ENCODE peak calls at places on chromosome 21, in nine cellular contexts. C is activated CD4-positive, CD25-positive, alpha-beta regulatory T cell; Z is GM18507; H is naive B cell; N is brain microvascular endothelial cell; R is left ventricle myocardium inferior; J is NCI-H748 treated with DMSO at 0.1 percent for 48 hours; K is mucosa of descending colon; P is T1000. V is an unnamed sample.

GRCh38 chr21:26587621-26588260 is 14.7 kb upstream of the CYYR1 start:
- DNase-seq in C (no peak), H (no peak), P (no peak), N (peak; percentile 43), J (no peak), Z (no peak), R (no peak), K (no peak), V (no peak)

GRCh38 chr21:45288441-45288841 is 746 bp upstream of the POFUT2 start:
- DNase-seq in H (no peak), C (no peak), R (no peak), N (no peak), P (no peak), K (peak; percentile 55), Z (no peak), J (no peak), V (no peak)

GRCh38 chr21:28882345-28882744 is 110.3 kb downstream of the LTN1 start:
- DNase-seq in J (no peak), H (no peak), Z (no peak), C (no peak), K (no peak), P (no peak), N (no peak), R (no peak), V (no peak)

GRCh38 chr21:44871576-44872265 is 1.8 kb downstream of the PTTG1IP start:
- DNase-seq in J (no peak), K (peak; percentile 67), R (no peak), P (no peak), Z (no peak), H (no peak), C (no peak), N (peak; percentile 70), V (no peak)

GRCh38 chr21:15401331-15401730 is 328.5 kb upstream of the USP25 start:
- DNase-seq in H (no peak), J (no peak), P (no peak), N (no peak), R (no peak), C (no peak), Z (no peak), K (no peak), V (no peak)

GRCh38 chr21:46061950-46062349 is 36.0 kb upstream of the COL6A2 start:
- DNase-seq in H (no peak), C (no peak), K (no peak), P (no peak), Z (no peak), J (no peak), N (no peak), R (no peak), V (no peak)

GRCh38 chr21:33587792-33588484 is 546 bp downstream of the DONSON start:
- DNase-seq in Z (peak; percentile 11), P (peak; percentile 34), N (peak; percentile 10), C (no peak), H (no peak), K (peak; percentile 65), R (no peak), J (peak; percentile 10), V (peak; percentile 16)

GRCh38 chr21:36027352-36027751 is 33.0 kb downstream of the SETD4 start:
- DNase-seq in R (no peak), P (no peak), J (no peak), H (no peak), N (no peak), C (no peak), K (no peak), Z (no peak), V (no peak)

GRCh38 chr21:25772680-25773079 is 37.9 kb downstream of the GABPA start:
- DNase-seq in H (no peak), N (no peak), P (no peak), C (no peak), Z (no peak), J (no peak), R (no peak), K (no peak), V (no peak)

GRCh38 chr21:41071410-41071809 is 96.5 kb upstream of the BACE2 start:
- DNase-seq in J (no peak), Z (no peak), N (no peak), P (no peak), K (no peak), R (no peak), C (no peak), H (no peak), V (no peak)

GRCh38 chr21:33964706-33965325 is 49.2 kb upstream of the ATP5PO start:
- DNase-seq in N (no peak), R (no peak), Z (no peak), K (no peak), H (no peak), C (no peak), J (no peak), P (no peak), V (no peak)

GRCh38 chr21:44299458-44300261 is at the start of gene PFKL:
- DNase-seq in N (peak; percentile 22), J (no peak), Z (peak; percentile 80), R (peak; percentile 79), C (peak; percentile 22), K (peak; percentile 89), H (peak; percentile 87), P (peak; percentile 62), V (peak; percentile 95)

GRCh38 chr21:38159355-38159754 is 97.4 kb upstream of the KCNJ15 start:
- DNase-seq in K (peak; percentile 37), R (peak; percentile 21), H (no peak), J (peak; percentile 37), P (peak; percentile 7), Z (peak; percentile 47), C (no peak), N (peak; percentile 70), V (peak; percentile 22)

GRCh38 chr21:33386222-33386784 is 16.9 kb upstream of the IFNGR2 start:
- DNase-seq in J (no peak), H (no peak), K (no peak), R (no peak), P (no peak), C (no peak), Z (no peak), N (no peak), V (no peak)

GRCh38 chr21:17295997-17296396 is 216.8 kb upstream of the CXADR start:
- DNase-seq in K (no peak), R (no peak), Z (no peak), J (no peak), C (no peak), H (no peak), P (no peak), N (no peak), V (no peak)

GRCh38 chr21:21631961-21632360 is 633.8 kb downstream of the NCAM2 start:
- DNase-seq in J (no peak), Z (no peak), K (no peak), N (no peak), H (no peak), C (no peak), P (no peak), R (no peak), V (no peak)

GRCh38 chr21:38857152-38857825 is 51.6 kb downstream of the ETS2 start:
- DNase-seq in H (no peak), C (no peak), R (peak; percentile 22), K (no peak), J (no peak), P (no peak), N (no peak), Z (no peak), V (no peak)